ENCODE peak calls at places on chromosomes 4 and X, in nine cellular contexts. One of them, this sample, is unnamed.
A peak's percentile ranks its signal among the peaks of the same experiment; 100 is the strongest.

GRCh38 chr4:110631582-110632505 is 9.0 kb upstream of the PITX2 start:
- DNase-seq in effector memory CD4-positive, alpha-beta T cell: no peak
- DNase-seq in psoas muscle: peak; percentile 86
- DNase-seq in CD4-positive, CD25-positive, alpha-beta regulatory T cell: no peak
- DNase-seq in fibroblast of lung: peak; percentile 70
- DNase-seq in OCI-LY7: peak; percentile 83
- DNase-seq in neural progenitor cell: peak; percentile 94
- DNase-seq in mammary epithelial cell: peak; percentile 56
- DNase-seq in GM23248: peak; percentile 28
- DNase-seq in this sample: peak; percentile 87

GRCh38 chr4:108512615-108513505 is 107.5 kb upstream of the RPL34 start:
- DNase-seq in effector memory CD4-positive, alpha-beta T cell: no peak
- DNase-seq in mammary epithelial cell: peak; percentile 20
- DNase-seq in psoas muscle: no peak
- DNase-seq in OCI-LY7: no peak
- DNase-seq in CD4-positive, CD25-positive, alpha-beta regulatory T cell: peak; percentile 36
- DNase-seq in fibroblast of lung: peak; percentile 69
- DNase-seq in neural progenitor cell: peak; percentile 72
- DNase-seq in GM23248: peak; percentile 37
- DNase-seq in this sample: peak; percentile 47

GRCh38 chr4:155383541-155383940 is 6.8 kb upstream of the MAP9 start:
- DNase-seq in CD4-positive, CD25-positive, alpha-beta regulatory T cell: no peak
- DNase-seq in mammary epithelial cell: no peak
- DNase-seq in OCI-LY7: no peak
- DNase-seq in effector memory CD4-positive, alpha-beta T cell: no peak
- DNase-seq in neural progenitor cell: no peak
- DNase-seq in fibroblast of lung: no peak
- DNase-seq in psoas muscle: no peak
- DNase-seq in GM23248: no peak
- DNase-seq in this sample: no peak

GRCh38 chr4:112517911-112518310 is 1.9 kb upstream of the NEUROG2 start:
- DNase-seq in fibroblast of lung: no peak
- DNase-seq in neural progenitor cell: no peak
- DNase-seq in OCI-LY7: no peak
- DNase-seq in mammary epithelial cell: no peak
- DNase-seq in effector memory CD4-positive, alpha-beta T cell: no peak
- DNase-seq in psoas muscle: no peak
- DNase-seq in CD4-positive, CD25-positive, alpha-beta regulatory T cell: no peak
- DNase-seq in GM23248: no peak
- DNase-seq in this sample: no peak

GRCh38 chr4:40233227-40233626 is 36.4 kb downstream of the RHOH start:
- DNase-seq in fibroblast of lung: no peak
- DNase-seq in effector memory CD4-positive, alpha-beta T cell: no peak
- DNase-seq in neural progenitor cell: no peak
- DNase-seq in GM23248: no peak
- DNase-seq in mammary epithelial cell: no peak
- DNase-seq in CD4-positive, CD25-positive, alpha-beta regulatory T cell: no peak
- DNase-seq in OCI-LY7: no peak
- DNase-seq in psoas muscle: no peak
- DNase-seq in this sample: no peak

GRCh38 chr4:159455675-159456235 is 352.9 kb downstream of the RAPGEF2 start:
- DNase-seq in effector memory CD4-positive, alpha-beta T cell: no peak
- DNase-seq in mammary epithelial cell: peak; percentile 32
- DNase-seq in GM23248: peak; percentile 57
- DNase-seq in neural progenitor cell: peak; percentile 56
- DNase-seq in fibroblast of lung: peak; percentile 48
- DNase-seq in psoas muscle: no peak
- DNase-seq in OCI-LY7: peak; percentile 28
- DNase-seq in CD4-positive, CD25-positive, alpha-beta regulatory T cell: no peak
- DNase-seq in this sample: peak; percentile 59

GRCh38 chr4:148980782-148981181 is 538.6 kb upstream of the NR3C2 start:
- DNase-seq in effector memory CD4-positive, alpha-beta T cell: no peak
- DNase-seq in GM23248: no peak
- DNase-seq in OCI-LY7: no peak
- DNase-seq in mammary epithelial cell: no peak
- DNase-seq in psoas muscle: no peak
- DNase-seq in CD4-positive, CD25-positive, alpha-beta regulatory T cell: no peak
- DNase-seq in fibroblast of lung: no peak
- DNase-seq in neural progenitor cell: no peak
- DNase-seq in this sample: no peak

GRCh38 chrX:56615282-56615681 is 51.9 kb downstream of the UBQLN2 start:
- DNase-seq in psoas muscle: no peak
- DNase-seq in fibroblast of lung: no peak
- DNase-seq in GM23248: no peak
- DNase-seq in OCI-LY7: no peak
- DNase-seq in CD4-positive, CD25-positive, alpha-beta regulatory T cell: no peak
- DNase-seq in mammary epithelial cell: no peak
- DNase-seq in neural progenitor cell: no peak
- DNase-seq in effector memory CD4-positive, alpha-beta T cell: no peak
- DNase-seq in this sample: no peak

GRCh38 chr4:155512069-155512468 is 135.3 kb upstream of the MAP9 start:
- DNase-seq in GM23248: no peak
- DNase-seq in neural progenitor cell: no peak
- DNase-seq in mammary epithelial cell: no peak
- DNase-seq in fibroblast of lung: no peak
- DNase-seq in effector memory CD4-positive, alpha-beta T cell: no peak
- DNase-seq in psoas muscle: no peak
- DNase-seq in CD4-positive, CD25-positive, alpha-beta regulatory T cell: no peak
- DNase-seq in OCI-LY7: no peak
- DNase-seq in this sample: no peak

GRCh38 chr4:98694076-98694475 is 35.7 kb upstream of the TSPAN5 start:
- DNase-seq in OCI-LY7: no peak
- DNase-seq in mammary epithelial cell: no peak
- DNase-seq in effector memory CD4-positive, alpha-beta T cell: no peak
- DNase-seq in neural progenitor cell: no peak
- DNase-seq in fibroblast of lung: no peak
- DNase-seq in GM23248: no peak
- DNase-seq in psoas muscle: no peak
- DNase-seq in CD4-positive, CD25-positive, alpha-beta regulatory T cell: no peak
- DNase-seq in this sample: no peak

GRCh38 chr4:56821394-56822263 is at the start of gene SPINK2:
- DNase-seq in effector memory CD4-positive, alpha-beta T cell: peak; percentile 65
- DNase-seq in OCI-LY7: peak; percentile 75
- DNase-seq in psoas muscle: no peak
- DNase-seq in neural progenitor cell: peak; percentile 87
- DNase-seq in mammary epithelial cell: no peak
- DNase-seq in GM23248: no peak
- DNase-seq in fibroblast of lung: no peak
- DNase-seq in CD4-positive, CD25-positive, alpha-beta regulatory T cell: peak; percentile 66
- DNase-seq in this sample: peak; percentile 64

GRCh38 chr4:175891863-175892262 is 79.8 kb upstream of the GPM6A start:
- DNase-seq in CD4-positive, CD25-positive, alpha-beta regulatory T cell: no peak
- DNase-seq in OCI-LY7: peak; percentile 68
- DNase-seq in psoas muscle: no peak
- DNase-seq in effector memory CD4-positive, alpha-beta T cell: no peak
- DNase-seq in mammary epithelial cell: peak; percentile 2
- DNase-seq in GM23248: peak; percentile 50
- DNase-seq in fibroblast of lung: peak; percentile 39
- DNase-seq in neural progenitor cell: peak; percentile 31
- DNase-seq in this sample: no peak

GRCh38 chrX:150700107-150700506 is 6.9 kb downstream of the MTMR1 start:
- DNase-seq in effector memory CD4-positive, alpha-beta T cell: no peak
- DNase-seq in mammary epithelial cell: no peak
- DNase-seq in CD4-positive, CD25-positive, alpha-beta regulatory T cell: no peak
- DNase-seq in neural progenitor cell: no peak
- DNase-seq in psoas muscle: no peak
- DNase-seq in GM23248: no peak
- DNase-seq in fibroblast of lung: no peak
- DNase-seq in OCI-LY7: no peak
- DNase-seq in this sample: no peak

GRCh38 chr4:121698119-121698732 is 1.4 kb upstream of the ANXA5 start:
- DNase-seq in effector memory CD4-positive, alpha-beta T cell: no peak
- DNase-seq in fibroblast of lung: no peak
- DNase-seq in psoas muscle: peak; percentile 64
- DNase-seq in neural progenitor cell: no peak
- DNase-seq in mammary epithelial cell: no peak
- DNase-seq in CD4-positive, CD25-positive, alpha-beta regulatory T cell: no peak
- DNase-seq in GM23248: peak; percentile 38
- DNase-seq in OCI-LY7: no peak
- DNase-seq in this sample: peak; percentile 37

DNA sequence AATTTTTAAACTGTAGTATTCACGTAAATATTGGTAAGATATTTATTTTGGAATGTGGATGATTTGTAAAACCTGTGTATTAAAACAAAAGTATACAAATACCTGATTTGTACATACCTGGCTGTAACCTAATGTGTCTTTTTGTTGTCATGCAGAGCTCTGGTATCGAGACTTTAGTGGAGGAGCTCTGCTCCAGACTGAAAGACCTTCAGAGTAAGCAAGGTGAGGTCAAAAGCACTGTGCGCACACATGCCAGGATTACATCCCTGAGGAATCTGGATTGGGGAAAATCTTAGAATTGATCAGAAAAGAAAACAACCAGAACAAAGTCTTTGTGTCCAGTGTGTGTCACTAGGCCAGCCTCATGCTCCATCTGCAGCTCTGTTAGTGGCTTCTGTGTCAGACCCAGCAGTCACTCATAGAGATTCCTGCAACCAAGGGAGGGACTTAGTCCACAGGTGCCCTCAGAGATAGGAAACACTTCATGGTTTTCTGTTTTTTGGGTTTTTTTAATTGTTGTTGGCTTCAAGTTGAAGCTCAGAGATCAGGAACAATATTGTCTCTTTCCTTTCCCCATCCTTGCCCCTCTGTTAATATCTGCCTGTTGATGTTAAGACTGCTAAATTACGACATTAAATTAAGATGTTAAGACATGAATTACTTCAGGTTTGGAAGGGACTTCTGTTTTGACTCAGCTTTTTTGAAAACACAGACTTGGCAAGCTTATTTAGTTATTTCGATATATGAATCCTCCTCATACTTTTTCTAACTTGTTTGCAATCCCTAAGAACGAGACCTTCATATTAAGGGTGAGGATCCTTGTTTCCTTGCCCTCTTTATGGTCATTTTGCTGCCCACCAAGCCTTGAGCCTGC is 52.4 kb upstream of the TBC1D14 start:
- DNase-seq in fibroblast of lung: no peak
- DNase-seq in mammary epithelial cell: no peak
- DNase-seq in OCI-LY7: no peak
- DNase-seq in psoas muscle: no peak
- DNase-seq in effector memory CD4-positive, alpha-beta T cell: no peak
- DNase-seq in GM23248: peak; percentile 25
- DNase-seq in neural progenitor cell: no peak
- DNase-seq in CD4-positive, CD25-positive, alpha-beta regulatory T cell: no peak
- DNase-seq in this sample: no peak
- H3K36me3 ChIP-seq in fibroblast of lung: peaks cover 6% of the 10 kb centered on the region
- H3K36me3 ChIP-seq in mammary epithelial cell: peaks cover 18% of the 10 kb centered on the region
- H3K36me3 ChIP-seq in OCI-LY7: peaks cover 48% of the 10 kb centered on the region
- H3K36me3 ChIP-seq in psoas muscle: peaks cover 14% of the 10 kb centered on the region
- H3K36me3 ChIP-seq in effector memory CD4-positive, alpha-beta T cell: peaks cover 35% of the 10 kb centered on the region
- H3K36me3 ChIP-seq in GM23248: peaks cover 48% of the 10 kb centered on the region
- H3K36me3 ChIP-seq in neural progenitor cell: peaks cover 11% of the 10 kb centered on the region
- H3K36me3 ChIP-seq in CD4-positive, CD25-positive, alpha-beta regulatory T cell: peaks cover 37% of the 10 kb centered on the region
- H3K36me3 ChIP-seq in this sample: peaks cover 64% of the 10 kb centered on the region

DNA sequence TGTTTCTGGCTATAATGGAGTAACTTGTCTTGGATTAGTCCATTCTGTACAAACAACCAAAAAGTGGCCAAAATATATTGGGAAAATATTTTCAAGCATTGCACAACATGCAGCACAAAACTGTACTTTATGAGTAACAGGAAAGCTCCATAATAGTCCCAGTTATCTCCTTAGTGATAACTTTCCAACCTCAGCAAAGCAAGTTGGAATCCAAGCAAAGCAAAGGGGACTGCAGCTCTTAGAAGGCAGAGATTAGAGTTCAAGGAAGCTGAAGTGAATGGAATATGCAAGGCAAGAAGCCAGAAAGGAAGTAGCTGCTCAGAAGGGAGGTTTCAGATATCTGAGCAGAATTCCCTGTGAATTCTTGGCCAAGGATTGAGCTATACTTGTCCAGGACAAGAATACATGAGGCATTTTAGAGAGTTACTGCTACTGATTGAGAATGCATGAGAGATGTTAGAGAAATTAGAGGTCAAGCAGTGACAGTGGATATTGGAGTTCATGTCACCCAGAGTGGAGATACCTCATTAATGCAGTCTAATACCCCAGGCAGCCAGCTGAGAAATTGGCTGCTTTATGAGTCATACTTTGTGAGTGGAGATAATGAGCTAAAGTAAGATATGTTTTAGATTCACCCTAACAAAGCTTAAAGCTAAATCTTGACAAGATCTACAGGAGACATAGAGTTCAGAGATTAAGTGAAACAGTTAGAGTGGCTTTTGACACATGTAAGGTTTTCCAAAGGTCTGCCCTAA is 102.9 kb downstream of the INPP4B start:
- DNase-seq in fibroblast of lung: peak; percentile 83
- DNase-seq in OCI-LY7: no peak
- DNase-seq in CD4-positive, CD25-positive, alpha-beta regulatory T cell: no peak
- DNase-seq in mammary epithelial cell: peak; percentile 10
- DNase-seq in psoas muscle: no peak
- DNase-seq in GM23248: peak; percentile 56
- DNase-seq in neural progenitor cell: no peak
- DNase-seq in effector memory CD4-positive, alpha-beta T cell: no peak
- DNase-seq in this sample: no peak
- H3K36me3 ChIP-seq in fibroblast of lung: no peaks in the 10 kb centered on the region
- H3K36me3 ChIP-seq in OCI-LY7: no peaks in the 10 kb centered on the region
- H3K36me3 ChIP-seq in CD4-positive, CD25-positive, alpha-beta regulatory T cell: no peaks in the 10 kb centered on the region
- H3K36me3 ChIP-seq in mammary epithelial cell: no peaks in the 10 kb centered on the region
- H3K36me3 ChIP-seq in psoas muscle: no peaks in the 10 kb centered on the region
- H3K36me3 ChIP-seq in GM23248: no peaks in the 10 kb centered on the region
- H3K36me3 ChIP-seq in neural progenitor cell: no peaks in the 10 kb centered on the region
- H3K36me3 ChIP-seq in effector memory CD4-positive, alpha-beta T cell: no peaks in the 10 kb centered on the region
- H3K36me3 ChIP-seq in this sample: no peaks in the 10 kb centered on the region

DNA sequence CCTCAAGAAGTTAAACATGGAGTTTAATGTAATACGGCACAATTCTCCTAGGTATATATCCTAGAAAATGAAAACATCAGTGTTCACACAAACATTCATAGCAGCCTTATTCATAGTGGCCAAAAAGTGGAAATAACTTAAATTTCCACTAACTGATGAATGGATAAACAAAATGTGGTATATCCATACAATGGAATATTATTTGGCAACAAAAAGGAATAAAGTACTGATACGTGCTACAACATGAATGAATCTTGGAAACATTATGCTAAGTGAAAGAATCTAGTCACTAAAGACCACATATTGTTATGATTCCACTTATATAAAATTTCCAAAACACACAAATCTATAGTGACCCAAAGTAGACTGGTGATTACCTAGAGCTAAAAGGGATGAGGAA is 14.6 kb downstream of the SDAD1 start:
- DNase-seq in neural progenitor cell: no peak
- DNase-seq in GM23248: no peak
- DNase-seq in psoas muscle: no peak
- DNase-seq in effector memory CD4-positive, alpha-beta T cell: no peak
- DNase-seq in fibroblast of lung: no peak
- DNase-seq in mammary epithelial cell: no peak
- DNase-seq in OCI-LY7: no peak
- DNase-seq in CD4-positive, CD25-positive, alpha-beta regulatory T cell: no peak
- DNase-seq in this sample: no peak
- H3K36me3 ChIP-seq in neural progenitor cell: peaks cover 35% of the 10 kb centered on the region
- H3K36me3 ChIP-seq in GM23248: peaks cover 84% of the 10 kb centered on the region
- H3K36me3 ChIP-seq in psoas muscle: peaks cover 26% of the 10 kb centered on the region
- H3K36me3 ChIP-seq in effector memory CD4-positive, alpha-beta T cell: peaks cover 50% of the 10 kb centered on the region
- H3K36me3 ChIP-seq in fibroblast of lung: peaks cover 5% of the 10 kb centered on the region
- H3K36me3 ChIP-seq in mammary epithelial cell: peaks cover 35% of the 10 kb centered on the region
- H3K36me3 ChIP-seq in OCI-LY7: peaks cover 91% of the 10 kb centered on the region
- H3K36me3 ChIP-seq in CD4-positive, CD25-positive, alpha-beta regulatory T cell: peaks cover 86% of the 10 kb centered on the region
- H3K36me3 ChIP-seq in this sample: peaks cover 57% of the 10 kb centered on the region

GRCh38 chr4:150476776-150477175 is 105.2 kb upstream of the MAB21L2 start:
- DNase-seq in neural progenitor cell: no peak
- DNase-seq in OCI-LY7: no peak
- DNase-seq in CD4-positive, CD25-positive, alpha-beta regulatory T cell: no peak
- DNase-seq in psoas muscle: no peak
- DNase-seq in effector memory CD4-positive, alpha-beta T cell: no peak
- DNase-seq in GM23248: no peak
- DNase-seq in fibroblast of lung: no peak
- DNase-seq in mammary epithelial cell: peak; percentile 54
- DNase-seq in this sample: no peak
- H3K36me3 ChIP-seq in neural progenitor cell: no peaks in the 10 kb centered on the region
- H3K36me3 ChIP-seq in OCI-LY7: no peaks in the 10 kb centered on the region
- H3K36me3 ChIP-seq in CD4-positive, CD25-positive, alpha-beta regulatory T cell: peaks cover 9% of the 10 kb centered on the region
- H3K36me3 ChIP-seq in psoas muscle: no peaks in the 10 kb centered on the region
- H3K36me3 ChIP-seq in effector memory CD4-positive, alpha-beta T cell: no peaks in the 10 kb centered on the region
- H3K36me3 ChIP-seq in GM23248: no peaks in the 10 kb centered on the region
- H3K36me3 ChIP-seq in fibroblast of lung: no peaks in the 10 kb centered on the region
- H3K36me3 ChIP-seq in mammary epithelial cell: peaks cover 2% of the 10 kb centered on the region
- H3K36me3 ChIP-seq in this sample: no peaks in the 10 kb centered on the region

This sample was measured in WERI-Rb-1.